ENCODE peak calls at places on chromosomes 4 and X, in five cellular contexts. X is endodermal cell, C is HCT116, N is GM23248, L is astrocyte. F is an unnamed sample. For H3K4me1, the result is how much of the 10 kb centered on the place peaks cover.

GRCh38 chrX:112078606-112079005 is 4.0 kb downstream of the TRPC5 start:
- DNase-seq in X (no peak), C (no peak), N (no peak), L (no peak), F (no peak)

GRCh38 chr4:135741583-135741982 is 1540.0 kb upstream of the PABPC4L start:
- DNase-seq in X (no peak), C (no peak), N (no peak), L (no peak), F (no peak)

GRCh38 chr4:85598936-85599335 is 124.0 kb downstream of the ARHGAP24 start:
- DNase-seq in X (no peak), C (no peak), N (no peak), L (no peak), F (no peak)

GRCh38 chr4:153514001-153514526 is 47.9 kb downstream of the TMEM131L start:
- DNase-seq in X (no peak), C (peak), N (peak), L (peak), F (no peak)

GRCh38 chr4:105145913-105146285 is 777 bp upstream of the TET2 start:
- DNase-seq in X (peak), C (no peak), N (no peak), L (no peak), F (no peak)

GRCh38 chrX:103882999-103883398 is 50.9 kb upstream of the RAB9B start:
- DNase-seq in X (no peak), C (no peak), N (no peak), L (no peak), F (no peak)

GRCh38 chr4:15455290-15455689 is 14.4 kb upstream of the CC2D2A start:
- DNase-seq in X (no peak), C (no peak), N (peak), L (no peak), F (no peak)

GRCh38 chr4:85431156-85431555 is 43.8 kb upstream of the ARHGAP24 start:
- DNase-seq in X (no peak), C (no peak), N (no peak), L (no peak), F (no peak)

GRCh38 chr4:110926841-110927400 is 304.0 kb upstream of the PITX2 start:
- DNase-seq in X (no peak), C (no peak), N (peak), L (no peak), F (no peak)

GRCh38 chrX:11337292-11338009 is 44.2 kb downstream of the AMELX start:
- DNase-seq in X (no peak), C (no peak), N (no peak), L (no peak), F (no peak)

GRCh38 chrX:44260609-44261008 is 82.9 kb downstream of the EFHC2 start:
- DNase-seq in X (no peak), C (no peak), N (no peak), L (no peak), F (no peak)

GRCh38 chrX:16788477-16788876 is 2.2 kb downstream of the TXLNG start:
- DNase-seq in X (peak), C (no peak), N (peak), L (no peak), F (no peak)

GRCh38 chr4:56321246-56321645 is 66.0 kb downstream of the AASDH start:
- DNase-seq in X (no peak), C (no peak), N (peak), L (peak), F (no peak)

GRCh38 chr4:14520171-14520570 is 482.1 kb upstream of the CPEB2 start:
- DNase-seq in X (no peak), C (no peak), N (no peak), L (no peak), F (no peak)

GRCh38 chr4:74202062-74202586 is 44.2 kb downstream of the MTHFD2L start:
- DNase-seq in X (no peak), C (no peak), N (no peak), L (peak), F (no peak)

GRCh38 chrX:46569621-46570020 is 3.9 kb upstream of the CHST7 start:
- DNase-seq in X (no peak), C (no peak), N (no peak), L (no peak), F (no peak)

GRCh38 chrX:40552768-40553167 is 28.0 kb upstream of the ATP6AP2 start:
- DNase-seq in X (no peak), C (no peak), N (peak), L (no peak), F (no peak)

GRCh38 chr4:155602351-155603140 is 64.1 kb upstream of the GUCY1A1 start:
- DNase-seq in X (no peak), C (no peak), N (no peak), L (no peak), F (no peak)

GRCh38 chrX:68695206-68695845 is 47.9 kb downstream of the STARD8 start:
- DNase-seq in X (no peak), C (no peak), N (peak), L (no peak), F (no peak)

GRCh38 chr4:168815373-168816345 is 194.4 kb downstream of the CBR4 start:
- DNase-seq in X (no peak), C (no peak), N (no peak), L (peak), F (no peak)

GRCh38 chr4:157220026-157220881 is at the start of gene GRIA2:
- DNase-seq in X (peak), C (no peak), N (peak), L (peak), F (no peak)
- H3K9ac ChIP-seq in X (no peak), C (no peak), N (no peak), L (peak), F (no peak)

DNA sequence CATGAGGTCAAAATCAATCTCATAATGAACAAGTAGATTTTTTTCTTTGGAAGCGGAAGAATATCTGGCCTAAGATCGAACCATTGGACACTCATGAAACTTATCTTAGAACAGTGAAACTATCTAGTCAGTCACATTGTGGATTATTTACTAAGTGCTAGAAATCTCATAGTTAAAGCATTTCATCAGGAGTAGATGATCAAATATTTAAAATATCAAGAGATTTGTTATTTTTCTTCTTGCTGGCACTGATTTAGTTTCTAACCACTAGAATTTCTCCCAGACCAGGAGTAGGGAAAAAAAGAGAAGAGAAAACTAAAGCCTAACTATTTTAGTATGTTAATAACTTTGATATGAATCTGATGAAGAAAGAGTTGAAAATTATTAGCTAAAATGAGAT is 105.5 kb downstream of the SHROOM3 start:
- DNase-seq in X (no peak), C (no peak), N (peak), L (no peak), F (no peak)
- H3K4me3 ChIP-seq in X (no peak), C (no peak), N (peak), L (no peak), F (no peak)

DNA sequence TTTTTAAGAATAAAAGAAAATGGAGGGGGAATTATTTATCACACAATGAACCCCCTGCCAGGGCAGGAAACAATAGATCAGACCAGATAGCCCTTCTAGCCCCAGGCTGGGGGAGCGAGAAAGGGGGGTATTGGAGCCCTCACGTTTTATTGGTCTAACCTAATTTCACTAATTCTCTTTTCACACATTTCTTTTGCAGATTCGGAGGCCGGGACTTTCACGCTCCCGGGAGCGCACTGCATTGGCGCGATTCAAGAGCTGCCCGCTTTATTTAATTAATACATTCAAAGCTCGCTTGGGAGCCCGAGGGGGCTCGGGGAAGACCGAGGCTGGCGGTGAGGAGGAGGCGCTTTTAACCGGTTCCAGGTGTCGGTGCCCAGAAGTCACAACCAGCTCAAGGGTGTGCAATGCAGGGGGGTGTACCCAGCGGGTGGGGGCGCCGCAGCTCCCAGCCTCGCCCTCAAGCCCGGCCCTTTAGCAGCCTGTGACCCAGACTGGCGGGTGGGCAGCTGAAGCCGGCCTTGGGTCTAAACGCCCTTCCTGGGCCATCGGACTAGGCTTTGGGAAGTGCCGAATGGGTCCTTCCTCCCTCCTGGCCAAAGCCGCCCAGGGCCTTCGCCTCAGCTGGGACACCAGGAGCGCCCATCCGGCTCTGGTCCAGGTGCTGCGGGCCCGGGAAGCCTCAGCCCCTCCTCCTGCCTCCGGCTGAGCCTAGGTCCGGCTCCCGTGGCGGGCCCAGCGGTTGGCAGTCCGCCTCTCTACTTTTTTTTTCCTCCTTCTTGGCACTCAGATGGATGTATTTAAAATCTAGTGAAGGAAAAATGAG is 5.3 kb downstream of the NEUROG2 start:
- DNase-seq in X (peak), C (no peak), N (no peak), L (no peak), F (no peak)
- H3K4me1 ChIP-seq in X (under half), C (under half), N (under half), L (under half), F (under half)

DNA sequence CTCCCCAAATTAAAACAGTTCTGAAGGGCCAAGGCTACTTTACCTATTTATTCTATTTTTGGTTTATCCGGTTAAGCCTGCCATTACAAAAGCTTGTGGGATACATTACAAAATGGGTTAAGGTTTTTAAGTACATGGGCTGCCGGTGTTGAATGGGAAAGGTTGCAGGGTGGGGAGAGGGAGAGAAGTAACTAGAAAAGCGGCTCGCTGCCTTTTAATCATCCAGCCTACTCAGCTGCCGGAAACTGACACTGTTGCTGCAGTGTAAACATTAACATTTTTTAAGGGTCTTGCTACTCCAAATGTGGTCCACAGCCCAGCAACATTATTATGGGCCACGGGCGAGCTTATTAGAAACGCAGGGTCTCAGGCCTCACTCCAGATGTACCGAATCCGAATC is 1.5 kb upstream of the IL1RAPL1 start:
- DNase-seq in X (peak), C (no peak), N (no peak), L (no peak), F (no peak)
- H3K9ac ChIP-seq in X (no peak), C (peak), N (no peak), L (peak), F (no peak)

GRCh38 chrX:153685179-153685536 is 2.6 kb upstream of the SLC6A8 start:
- DNase-seq in X (peak), C (no peak), N (no peak), L (no peak), F (no peak)

GRCh38 chrX:153687121-153688039 is at the start of gene SLC6A8:
- DNase-seq in X (peak), C (peak), N (peak), L (peak), F (peak)

GRCh38 chrX:153684447-153685178 is 3.1 kb upstream of the SLC6A8 start:
- DNase-seq in X (peak), C (no peak), N (no peak), L (no peak), F (no peak)

GRCh38 chrX:153688071-153688470 is 345 bp downstream of the SLC6A8 start:
- DNase-seq in X (no peak), C (no peak), N (peak), L (no peak), F (no peak)

GRCh38 chrX:153685751-153686676 is 1.7 kb upstream of the SLC6A8 start:
- DNase-seq in X (peak), C (no peak), N (no peak), L (no peak), F (no peak)
- H3K4me3 ChIP-seq in X (no peak), C (no peak), N (no peak), L (no peak), F (no peak)

GRCh38 chr4:82621212-82621611 is 59.4 kb upstream of the TMEM150C start:
- DNase-seq in X (no peak), C (no peak), N (no peak), L (no peak), F (no peak)

GRCh38 chr4:82623284-82623683 is 61.5 kb upstream of the TMEM150C start:
- DNase-seq in X (no peak), C (no peak), N (peak), L (no peak), F (no peak)

GRCh38 chr4:82629238-82630000 is 67.6 kb upstream of the TMEM150C start:
- DNase-seq in X (no peak), C (no peak), N (peak), L (no peak), F (no peak)

GRCh38 chr4:82626251-82626868 is 64.6 kb upstream of the TMEM150C start:
- DNase-seq in X (no peak), C (no peak), N (no peak), L (no peak), F (no peak)

GRCh38 chr4:82624819-82625218 is 63.0 kb upstream of the TMEM150C start:
- DNase-seq in X (no peak), C (no peak), N (peak), L (no peak), F (no peak)
- H3K4me1 ChIP-seq in X (under half), C (under half), N (under half), L (under half), F (under half)

GRCh38 chr4:1723131-1723801 is 1.9 kb downstream of the TACC3 start:
- DNase-seq in X (no peak), C (no peak), N (no peak), L (no peak), F (no peak)
- H3K9ac ChIP-seq in X (no peak), C (peak), N (peak), L (peak), F (peak)

DNA sequence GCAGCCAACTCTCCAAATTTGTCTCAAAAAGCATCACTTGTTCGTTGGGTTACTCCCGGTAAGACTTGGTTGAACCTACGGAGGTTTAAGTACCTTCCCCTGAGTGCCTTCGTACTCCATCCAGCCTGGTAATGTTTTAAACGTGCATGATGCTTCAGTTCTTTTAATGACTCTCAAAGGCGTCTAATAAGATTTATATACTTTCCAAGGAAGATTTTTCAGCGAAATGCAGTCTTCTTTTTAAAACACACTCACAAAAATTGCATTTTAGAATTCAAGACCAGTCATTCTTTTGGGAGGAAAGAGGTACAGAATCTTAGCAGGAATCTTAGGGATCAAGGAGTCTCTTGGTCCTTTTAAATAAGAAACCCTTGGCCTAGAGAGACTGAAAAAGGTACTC is 430 bp upstream of the TRPC3 start:
- DNase-seq in X (no peak), C (no peak), N (no peak), L (no peak), F (no peak)
- H3K4me3 ChIP-seq in X (peak), C (no peak), N (peak), L (peak), F (no peak)